ENCODE peak calls at places on chromosomes 12 and 14, in four cellular contexts. O is GM12892, U is GM12891, L is GM12878. X is an unnamed sample.

GRCh38 chr12:123540899-123541662 is 7.6 kb upstream of the RILPL1 start:
- DNase-seq in O (no peak), U (no peak), L (no peak), X (no peak)

GRCh38 chr14:96508900-96509299 is 6.7 kb downstream of the PAPOLA start:
- DNase-seq in O (no peak), U (no peak), L (no peak), X (no peak)

GRCh38 chr14:59852350-59852749 is 18.2 kb downstream of the RTN1 start:
- DNase-seq in O (no peak), U (no peak), L (no peak), X (no peak)

GRCh38 chr12:129184066-129184695 is 330.9 kb downstream of the GLT1D1 start:
- DNase-seq in O (no peak), U (no peak), L (no peak), X (no peak)

GRCh38 chr12:128994869-128995268 is 141.6 kb downstream of the GLT1D1 start:
- DNase-seq in O (no peak), U (no peak), L (no peak), X (no peak)

GRCh38 chr12:3455312-3455711 is 35.7 kb upstream of the PRMT8 start:
- DNase-seq in O (no peak), U (no peak), L (no peak), X (no peak)

GRCh38 chr12:49160415-49160814 is 28.5 kb downstream of the TUBA1A start:
- DNase-seq in O (no peak), U (no peak), L (no peak), X (no peak)

GRCh38 chr12:122841544-122842321 is 6.5 kb downstream of the HIP1R start:
- DNase-seq in O (no peak), U (no peak), L (no peak), X (peak; percentile 55)

GRCh38 chr12:74747305-74747704 is 209.7 kb downstream of the ATXN7L3B start:
- DNase-seq in O (no peak), U (no peak), L (no peak), X (no peak)

GRCh38 chr12:75196865-75197264 is 12.8 kb downstream of the KCNC2 start:
- DNase-seq in O (no peak), U (no peak), L (no peak), X (no peak)

GRCh38 chr12:72269491-72269890 is 2.7 kb upstream of the TRHDE start:
- DNase-seq in O (no peak), U (no peak), L (no peak), X (no peak)

GRCh38 chr12:65156366-65156831 is 13.0 kb upstream of the LEMD3 start:
- DNase-seq in O (peak; percentile 7), U (no peak), L (peak; percentile 77), X (no peak)

GRCh38 chr14:25090716-25091454 is 40.9 kb upstream of the STXBP6 start:
- DNase-seq in O (no peak), U (no peak), L (no peak), X (no peak)

GRCh38 chr14:94180655-94181271 is 6.6 kb downstream of the PPP4R4 start:
- DNase-seq in O (no peak), U (no peak), L (peak; percentile 20), X (peak; percentile 38)

GRCh38 chr12:47397664-47398281 is 308.1 kb downstream of the RPAP3 start:
- DNase-seq in O (no peak), U (no peak), L (no peak), X (no peak)

GRCh38 chr14:90419200-90419599 is 22.4 kb downstream of the CALM1 start:
- DNase-seq in O (no peak), U (no peak), L (no peak), X (no peak)

GRCh38 chr12:24427776-24428175 is 478.3 kb upstream of the SOX5 start:
- DNase-seq in O (no peak), U (no peak), L (no peak), X (no peak)

GRCh38 chr12:24499151-24500146 is 449.5 kb downstream of the BCAT1 start:
- DNase-seq in O (no peak), U (no peak), L (no peak), X (no peak)

GRCh38 chr12:132761032-132761910 is at the start of gene ANKLE2:
- DNase-seq in O (peak; percentile 50), U (peak; percentile 64), L (no peak), X (peak; percentile 91)

GRCh38 chr12:31388713-31389112 is 62.8 kb upstream of the SINHCAF start:
- DNase-seq in O (no peak), U (no peak), L (no peak), X (no peak)

GRCh38 chr12:71551529-71551928 is 111.9 kb downstream of the LGR5 start:
- DNase-seq in O (no peak), U (no peak), L (no peak), X (peak; percentile 22)

GRCh38 chr12:47755655-47756562 is 2.8 kb downstream of the RAPGEF3 start:
- DNase-seq in O (peak; percentile 67), U (no peak), L (peak; percentile 75), X (no peak)

GRCh38 chr12:122506393-122506938 is 5.7 kb upstream of the ZCCHC8 start:
- DNase-seq in O (no peak), U (no peak), L (no peak), X (no peak)

GRCh38 chr12:89383235-89384049 is 31.1 kb upstream of the DUSP6 start:
- DNase-seq in O (no peak), U (no peak), L (no peak), X (peak; percentile 50)

GRCh38 chr12:7497661-7498060 is 5.9 kb downstream of the CD163 start:
- DNase-seq in O (no peak), U (no peak), L (no peak), X (no peak)

GRCh38 chr12:41436076-41436475 is 248.0 kb downstream of the PDZRN4 start:
- DNase-seq in O (no peak), U (no peak), L (no peak), X (no peak)
- TF ChIP-seq TAF1 in O (no peak), U (no peak), L (no peak), X (no peak)

DNA sequence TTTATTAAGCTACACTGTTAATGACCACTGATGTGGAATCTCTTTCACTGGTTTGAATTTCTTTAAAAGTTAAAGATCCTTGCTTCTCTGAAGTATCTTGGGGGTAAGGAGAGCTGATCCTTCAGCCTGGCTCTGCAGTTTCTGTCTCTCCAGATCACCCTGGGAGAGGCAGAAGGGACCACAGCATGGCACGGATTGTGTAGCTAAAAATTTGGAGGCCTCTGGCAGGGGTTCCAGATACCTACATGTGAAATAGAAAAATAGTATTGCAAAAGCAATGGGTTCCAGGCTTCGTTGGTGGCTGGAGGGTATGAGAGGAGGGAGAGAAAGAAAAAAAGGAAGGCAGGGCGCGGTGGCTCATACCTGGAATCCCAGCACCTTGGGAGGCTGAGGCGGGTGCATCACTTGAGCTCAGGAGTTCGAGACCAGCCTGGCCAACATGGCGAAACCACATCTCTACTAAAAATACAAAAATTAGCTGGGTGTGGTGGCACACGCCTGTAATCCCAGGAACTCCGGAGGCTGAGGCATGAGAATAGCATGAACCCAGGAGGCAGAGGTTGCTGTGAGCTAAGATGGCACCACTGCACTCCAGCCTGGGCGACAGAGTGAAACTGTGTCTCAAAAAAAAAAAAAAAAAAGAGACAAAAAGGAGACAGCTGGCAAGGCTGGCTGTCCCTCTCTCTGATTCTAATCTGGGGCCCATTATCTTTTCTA is 3.5 kb downstream of the CHST11 start:
- DNase-seq in O (no peak), U (no peak), L (no peak), X (no peak)
- TF ChIP-seq TAF1 in O (no peak), U (no peak), L (no peak), X (no peak)

GRCh38 chr14:104734051-104734587 is 10.1 kb downstream of the ADSS1 start:
- DNase-seq in O (no peak), U (no peak), L (no peak), X (no peak)

GRCh38 chr14:104732931-104733681 is 9.1 kb downstream of the ADSS1 start:
- DNase-seq in O (no peak), U (no peak), L (no peak), X (no peak)

GRCh38 chr14:104731925-104732294 is 7.9 kb downstream of the ADSS1 start:
- DNase-seq in O (no peak), U (no peak), L (no peak), X (no peak)

GRCh38 chr14:104731249-104731924 is 7.4 kb downstream of the ADSS1 start:
- DNase-seq in O (no peak), U (no peak), L (no peak), X (peak; percentile 75)

DNA sequence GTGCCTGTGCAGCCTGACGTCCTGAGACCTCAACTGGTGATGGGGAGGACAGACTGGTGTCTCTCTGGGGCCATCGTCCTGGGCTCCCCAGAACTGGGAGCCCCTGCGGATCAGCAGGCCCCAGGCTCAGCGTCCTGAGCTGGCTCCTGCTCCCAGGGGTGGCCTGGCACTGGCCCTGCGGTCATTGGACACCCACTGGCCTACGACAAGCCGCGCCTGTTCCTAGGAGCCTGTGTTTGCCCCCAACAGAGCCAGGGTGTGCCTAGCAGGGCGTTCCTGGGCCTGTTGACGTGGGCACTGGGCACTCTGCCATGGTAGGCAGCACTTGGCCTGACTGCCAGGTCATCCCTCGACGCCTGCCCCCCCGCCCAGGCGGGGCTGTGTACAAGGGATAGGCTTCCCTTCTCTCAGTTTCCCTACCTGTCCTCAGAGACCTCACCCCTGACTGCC is 8.4 kb downstream of the ADSS1 start:
- DNase-seq in O (no peak), U (no peak), L (no peak), X (no peak)
- TF ChIP-seq TAF1 in O (no peak), U (no peak), L (no peak), X (no peak)

DNA sequence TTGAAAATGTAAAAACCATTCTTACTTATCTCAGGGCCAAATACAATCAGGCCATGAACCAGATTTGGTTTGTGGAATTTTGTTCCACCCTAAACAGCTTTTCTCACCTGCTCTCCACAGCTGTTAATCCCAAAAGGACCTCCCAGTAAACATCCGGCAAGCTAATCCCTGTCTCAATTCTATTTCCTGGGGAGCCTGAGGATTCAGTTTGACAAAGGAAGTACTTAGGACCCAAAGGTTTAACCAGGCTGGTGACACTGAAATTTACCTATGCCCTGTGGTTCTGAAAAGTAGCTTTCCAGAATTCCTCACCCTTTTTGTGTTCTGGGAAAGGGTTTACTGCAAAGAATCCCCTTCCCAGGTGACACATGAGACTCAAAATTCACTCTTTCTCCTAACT is 15.0 kb downstream of the CAPZA3 start:
- DNase-seq in O (no peak), U (no peak), L (no peak), X (no peak)
- TF ChIP-seq TAF1 in O (no peak), U (no peak), L (no peak), X (no peak)

DNA sequence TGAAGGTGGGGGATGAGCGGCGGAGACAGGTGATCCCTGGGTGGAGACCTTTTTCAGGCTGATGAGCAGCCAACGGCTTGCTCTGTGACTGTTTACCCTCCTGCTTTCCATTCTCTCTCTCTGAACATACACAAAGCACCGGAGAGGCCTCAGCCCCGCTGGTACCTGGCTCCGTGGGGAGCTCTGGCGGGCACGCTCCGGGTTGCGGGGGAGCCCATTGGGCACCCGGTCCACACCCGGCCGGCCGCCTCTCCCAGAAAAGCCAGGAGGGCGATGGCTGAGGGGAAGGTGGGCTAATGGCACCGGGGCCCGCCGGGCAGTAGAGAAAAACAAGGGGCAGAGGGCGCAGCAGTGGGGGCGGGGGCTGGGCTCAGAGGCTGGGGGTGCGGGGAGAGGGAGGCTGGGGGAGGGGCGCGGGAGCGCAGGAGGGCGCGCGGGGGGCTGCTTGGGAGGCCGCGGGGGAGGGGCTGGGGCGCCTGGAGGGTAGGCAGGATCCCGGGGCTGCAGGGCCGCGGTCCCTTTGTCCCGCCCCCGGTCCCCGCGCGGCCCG is 422 bp downstream of the SMARCC2 start:
- DNase-seq in O (no peak), U (peak; percentile 38), L (no peak), X (peak; percentile 87)
- TF ChIP-seq TAF1 in O (no peak), U (no peak), L (no peak), X (no peak)